ENCODE peak calls at places on chromosomes 16 and 17, in six cellular contexts. One of them, this sample, is unnamed. For H3K4me1 and H3K9me3, the result is how much of the 10 kb centered on the place peaks cover.

GRCh38 chr16:66472961-66473610 is 46.0 kb downstream of the BEAN1 start:
- DNase-seq in fibroblast of lung: no peak
- DNase-seq in CD8-positive, alpha-beta memory T cell: no peak
- DNase-seq in HCT116: no peak
- DNase-seq in transverse colon: no peak
- DNase-seq in OCI-LY7: no peak
- DNase-seq in this sample: no peak

GRCh38 chr16:64280317-64280716 is 841.5 kb downstream of the CDH11 start:
- DNase-seq in fibroblast of lung: no peak
- DNase-seq in CD8-positive, alpha-beta memory T cell: no peak
- DNase-seq in HCT116: no peak
- DNase-seq in transverse colon: no peak
- DNase-seq in OCI-LY7: no peak
- DNase-seq in this sample: no peak

GRCh38 chr17:17694229-17695081 is 13.2 kb downstream of the RAI1 start:
- DNase-seq in fibroblast of lung: peak
- DNase-seq in CD8-positive, alpha-beta memory T cell: peak
- DNase-seq in HCT116: no peak
- DNase-seq in transverse colon: peak
- DNase-seq in OCI-LY7: peak
- DNase-seq in this sample: peak

GRCh38 chr16:53611151-53611802 is 92.4 kb downstream of the RPGRIP1L start:
- DNase-seq in fibroblast of lung: no peak
- DNase-seq in CD8-positive, alpha-beta memory T cell: no peak
- DNase-seq in HCT116: no peak
- DNase-seq in transverse colon: no peak
- DNase-seq in OCI-LY7: no peak
- DNase-seq in this sample: no peak

GRCh38 chr17:78293896-78294295 is 62.5 kb downstream of the TMEM235 start:
- DNase-seq in fibroblast of lung: no peak
- DNase-seq in CD8-positive, alpha-beta memory T cell: no peak
- DNase-seq in HCT116: no peak
- DNase-seq in transverse colon: no peak
- DNase-seq in OCI-LY7: no peak
- DNase-seq in this sample: no peak

GRCh38 chr16:73000020-73000906 is 47.7 kb downstream of the ZFHX3 start:
- DNase-seq in fibroblast of lung: peak
- DNase-seq in CD8-positive, alpha-beta memory T cell: no peak
- DNase-seq in HCT116: no peak
- DNase-seq in transverse colon: no peak
- DNase-seq in OCI-LY7: no peak
- DNase-seq in this sample: no peak

GRCh38 chr16:65658339-65659275 is 536.7 kb upstream of the CDH11 start:
- DNase-seq in fibroblast of lung: peak
- DNase-seq in CD8-positive, alpha-beta memory T cell: no peak
- DNase-seq in HCT116: no peak
- DNase-seq in transverse colon: no peak
- DNase-seq in OCI-LY7: no peak
- DNase-seq in this sample: peak

GRCh38 chr16:48282636-48283263 is 35.4 kb upstream of the ABCC11 start:
- DNase-seq in fibroblast of lung: no peak
- DNase-seq in CD8-positive, alpha-beta memory T cell: no peak
- DNase-seq in HCT116: no peak
- DNase-seq in transverse colon: no peak
- DNase-seq in OCI-LY7: no peak
- DNase-seq in this sample: no peak

GRCh38 chr17:28750178-28751047 is 6.6 kb downstream of the TRAF4 start:
- DNase-seq in fibroblast of lung: peak
- DNase-seq in CD8-positive, alpha-beta memory T cell: peak
- DNase-seq in HCT116: peak
- DNase-seq in transverse colon: peak
- DNase-seq in OCI-LY7: peak
- DNase-seq in this sample: peak

GRCh38 chr17:74842599-74843351 is 16.9 kb downstream of the GRIN2C start:
- DNase-seq in fibroblast of lung: peak
- DNase-seq in CD8-positive, alpha-beta memory T cell: no peak
- DNase-seq in HCT116: peak
- DNase-seq in transverse colon: peak
- DNase-seq in OCI-LY7: no peak
- DNase-seq in this sample: peak

GRCh38 chr17:57914274-57915147 is 40.7 kb downstream of the CUEDC1 start:
- DNase-seq in fibroblast of lung: no peak
- DNase-seq in CD8-positive, alpha-beta memory T cell: no peak
- DNase-seq in HCT116: no peak
- DNase-seq in transverse colon: no peak
- DNase-seq in OCI-LY7: no peak
- DNase-seq in this sample: no peak

GRCh38 chr16:67547423-67548264 is 14.7 kb upstream of the CTCF start:
- DNase-seq in fibroblast of lung: no peak
- DNase-seq in CD8-positive, alpha-beta memory T cell: no peak
- DNase-seq in HCT116: no peak
- DNase-seq in transverse colon: peak
- DNase-seq in OCI-LY7: peak
- DNase-seq in this sample: no peak

GRCh38 chr16:69482410-69482951 is 58.1 kb downstream of the CYB5B start:
- DNase-seq in fibroblast of lung: peak
- DNase-seq in CD8-positive, alpha-beta memory T cell: no peak
- DNase-seq in HCT116: no peak
- DNase-seq in transverse colon: no peak
- DNase-seq in OCI-LY7: no peak
- DNase-seq in this sample: peak

GRCh38 chr16:31352344-31353115 is 2.4 kb upstream of the ITGAX start:
- DNase-seq in fibroblast of lung: no peak
- DNase-seq in CD8-positive, alpha-beta memory T cell: no peak
- DNase-seq in HCT116: no peak
- DNase-seq in transverse colon: no peak
- DNase-seq in OCI-LY7: peak
- DNase-seq in this sample: no peak

GRCh38 chr17:82101767-82102679 is 4.0 kb upstream of the FASN start:
- DNase-seq in fibroblast of lung: no peak
- DNase-seq in CD8-positive, alpha-beta memory T cell: no peak
- DNase-seq in HCT116: no peak
- DNase-seq in transverse colon: no peak
- DNase-seq in OCI-LY7: peak
- DNase-seq in this sample: no peak

GRCh38 chr16:85677383-85677967 is 11.3 kb downstream of the GINS2 start:
- DNase-seq in fibroblast of lung: no peak
- DNase-seq in CD8-positive, alpha-beta memory T cell: no peak
- DNase-seq in HCT116: no peak
- DNase-seq in transverse colon: no peak
- DNase-seq in OCI-LY7: no peak
- DNase-seq in this sample: no peak

GRCh38 chr16:88977845-88978607 is 1.0 kb upstream of the CBFA2T3 start:
- DNase-seq in fibroblast of lung: no peak
- DNase-seq in CD8-positive, alpha-beta memory T cell: no peak
- DNase-seq in HCT116: no peak
- DNase-seq in transverse colon: no peak
- DNase-seq in OCI-LY7: no peak
- DNase-seq in this sample: no peak

GRCh38 chr16:88977028-88977844 is at the start of gene CBFA2T3:
- DNase-seq in fibroblast of lung: peak
- DNase-seq in CD8-positive, alpha-beta memory T cell: no peak
- DNase-seq in HCT116: no peak
- DNase-seq in transverse colon: peak
- DNase-seq in OCI-LY7: peak
- DNase-seq in this sample: no peak

GRCh38 chr16:88979616-88980015 is 2.6 kb upstream of the CBFA2T3 start:
- DNase-seq in fibroblast of lung: no peak
- DNase-seq in CD8-positive, alpha-beta memory T cell: no peak
- DNase-seq in HCT116: no peak
- DNase-seq in transverse colon: no peak
- DNase-seq in OCI-LY7: no peak
- DNase-seq in this sample: no peak

GRCh38 chr16:88976359-88977027 is 514 bp downstream of the CBFA2T3 start:
- DNase-seq in fibroblast of lung: no peak
- DNase-seq in CD8-positive, alpha-beta memory T cell: no peak
- DNase-seq in HCT116: no peak
- DNase-seq in transverse colon: no peak
- DNase-seq in OCI-LY7: peak
- DNase-seq in this sample: no peak

DNA sequence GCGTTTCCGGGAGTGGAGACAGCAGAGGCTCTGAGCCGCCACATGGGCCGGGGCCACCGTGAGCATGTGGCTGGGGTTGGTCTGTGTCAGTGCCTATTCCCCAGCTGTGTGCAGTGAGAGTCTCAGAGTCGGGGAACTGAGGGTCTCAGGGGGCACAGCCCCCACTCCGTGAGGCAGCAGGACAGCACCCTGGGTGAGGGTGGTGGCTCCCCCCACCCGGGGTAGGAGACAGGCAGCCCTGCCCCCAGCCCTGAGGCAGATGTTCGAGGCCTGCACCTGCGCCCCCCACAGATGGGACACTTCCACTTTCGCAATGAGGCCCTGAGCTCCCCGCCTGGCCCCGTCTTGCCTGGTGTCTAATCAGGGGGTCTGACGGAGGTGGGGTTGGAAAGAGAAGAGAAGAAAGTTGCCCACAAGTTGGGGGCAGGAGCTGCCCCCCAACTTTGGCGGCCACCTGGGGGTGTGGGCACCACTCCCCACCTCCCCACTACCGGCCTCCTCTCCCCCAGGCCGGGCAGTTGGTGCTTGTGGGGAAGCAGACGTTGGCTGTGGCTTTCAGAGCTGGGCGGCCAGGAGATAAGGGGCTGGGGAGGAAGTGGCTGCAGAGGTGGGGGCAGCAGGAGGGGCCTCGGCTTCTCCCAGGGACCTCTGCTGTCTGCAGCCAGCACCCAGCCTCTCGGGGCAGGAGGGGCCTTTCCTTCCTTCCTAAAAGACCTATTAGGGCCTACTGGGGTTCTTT is 1.8 kb upstream of the CBFA2T3 start:
- DNase-seq in fibroblast of lung: no peak
- DNase-seq in CD8-positive, alpha-beta memory T cell: no peak
- DNase-seq in HCT116: no peak
- DNase-seq in transverse colon: peak
- DNase-seq in OCI-LY7: peak
- DNase-seq in this sample: no peak
- H3K4me3 ChIP-seq in fibroblast of lung: no peak
- H3K4me3 ChIP-seq in CD8-positive, alpha-beta memory T cell: no peak
- H3K4me3 ChIP-seq in HCT116: no peak
- H3K4me3 ChIP-seq in transverse colon: no peak
- H3K4me3 ChIP-seq in OCI-LY7: peak
- H3K4me3 ChIP-seq in this sample: no peak

DNA sequence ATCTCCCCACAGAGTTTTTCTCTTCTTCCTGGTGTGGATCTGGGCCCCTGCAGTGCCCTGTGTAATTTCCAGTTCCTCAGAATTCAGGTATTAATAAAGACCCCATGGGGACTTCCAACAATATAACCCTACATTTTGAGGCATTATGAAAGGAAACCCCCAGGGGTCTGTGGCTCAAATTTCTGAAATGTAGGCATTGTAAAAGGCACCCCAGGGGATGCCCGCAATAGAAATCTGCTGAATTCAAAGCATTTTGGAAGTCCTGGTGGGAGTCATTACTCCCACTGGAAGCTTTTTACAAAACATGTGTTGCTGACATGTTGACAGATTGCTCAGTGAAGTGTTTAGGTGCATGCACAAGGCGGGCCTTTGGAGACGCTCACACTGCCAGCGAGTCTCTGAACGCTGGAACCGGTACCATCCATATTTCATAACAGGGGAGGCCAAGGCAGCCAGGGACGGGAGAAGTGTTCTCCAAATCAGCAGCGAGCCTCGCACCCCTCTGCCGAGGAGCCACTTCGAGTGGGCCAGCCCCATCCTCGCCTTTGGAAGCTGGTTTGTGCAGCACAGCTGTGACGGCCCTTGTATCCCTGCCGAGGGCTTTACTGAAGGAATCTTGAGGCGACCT is 153.9 kb downstream of the ZNF423 start:
- DNase-seq in fibroblast of lung: peak
- DNase-seq in CD8-positive, alpha-beta memory T cell: no peak
- DNase-seq in HCT116: no peak
- DNase-seq in transverse colon: peak
- DNase-seq in OCI-LY7: no peak
- DNase-seq in this sample: no peak
- H3K4me1 ChIP-seq in fibroblast of lung: under half
- H3K4me1 ChIP-seq in CD8-positive, alpha-beta memory T cell: under half
- H3K4me1 ChIP-seq in HCT116: under half
- H3K4me1 ChIP-seq in transverse colon: under half
- H3K4me1 ChIP-seq in OCI-LY7: under half
- H3K4me1 ChIP-seq in this sample: under half

GRCh38 chr17:34006126-34006525 is 249.0 kb upstream of the CCL2 start:
- DNase-seq in fibroblast of lung: no peak
- DNase-seq in CD8-positive, alpha-beta memory T cell: no peak
- DNase-seq in HCT116: no peak
- DNase-seq in transverse colon: no peak
- DNase-seq in OCI-LY7: no peak
- DNase-seq in this sample: no peak

GRCh38 chr17:34001246-34001645 is 253.8 kb upstream of the CCL2 start:
- DNase-seq in fibroblast of lung: no peak
- DNase-seq in CD8-positive, alpha-beta memory T cell: no peak
- DNase-seq in HCT116: no peak
- DNase-seq in transverse colon: no peak
- DNase-seq in OCI-LY7: no peak
- DNase-seq in this sample: no peak

GRCh38 chr17:34000639-34001038 is 254.4 kb upstream of the CCL2 start:
- DNase-seq in fibroblast of lung: no peak
- DNase-seq in CD8-positive, alpha-beta memory T cell: no peak
- DNase-seq in HCT116: no peak
- DNase-seq in transverse colon: no peak
- DNase-seq in OCI-LY7: no peak
- DNase-seq in this sample: no peak
- H3K9me3 ChIP-seq in fibroblast of lung: under half
- H3K9me3 ChIP-seq in CD8-positive, alpha-beta memory T cell: under half
- H3K9me3 ChIP-seq in HCT116: under half
- H3K9me3 ChIP-seq in transverse colon: under half
- H3K9me3 ChIP-seq in OCI-LY7: under half
- H3K9me3 ChIP-seq in this sample: under half

GRCh38 chr16:57147381-57148191 is 38.3 kb downstream of the PSME3IP1 start:
- DNase-seq in fibroblast of lung: no peak
- DNase-seq in CD8-positive, alpha-beta memory T cell: no peak
- DNase-seq in HCT116: no peak
- DNase-seq in transverse colon: no peak
- DNase-seq in OCI-LY7: peak
- DNase-seq in this sample: peak
- H3K4me3 ChIP-seq in fibroblast of lung: no peak
- H3K4me3 ChIP-seq in CD8-positive, alpha-beta memory T cell: no peak
- H3K4me3 ChIP-seq in HCT116: no peak
- H3K4me3 ChIP-seq in transverse colon: no peak
- H3K4me3 ChIP-seq in OCI-LY7: peak
- H3K4me3 ChIP-seq in this sample: no peak